ENCODE peak calls at places on chromosomes 16 and 17, in five cellular contexts. P is GDM1; F is stimulated activated CD4-positive, alpha-beta T cell treated with anti-CD3 and anti-CD28 coated beads, TNF-alpha, amount 100 ng/mL, for 48 hours; D is fibroblast of lung; T is esophagus squamous epithelium. E is an unnamed sample.

GRCh38 chr16:23274968-23275367 is 27.1 kb upstream of the SCNN1B start:
- DNase-seq in P (no peak), F (no peak), D (no peak), T (no peak), E (no peak)

GRCh38 chr16:48318630-48319029 is 66.6 kb downstream of the SIAH1 start:
- DNase-seq in P (peak), F (no peak), D (peak), T (no peak), E (peak)

GRCh38 chr17:75392559-75392958 is 12.9 kb downstream of the GRB2 start:
- DNase-seq in P (no peak), F (no peak), D (no peak), T (no peak), E (no peak)

GRCh38 chr17:14149751-14150150 is 80.4 kb downstream of the COX10 start:
- DNase-seq in P (no peak), F (no peak), D (no peak), T (no peak), E (no peak)

GRCh38 chr17:13036776-13037175 is 18.9 kb upstream of the ELAC2 start:
- DNase-seq in P (no peak), F (no peak), D (no peak), T (no peak), E (no peak)

GRCh38 chr17:16037636-16038035 is 38.0 kb downstream of the TTC19 start:
- DNase-seq in P (no peak), F (no peak), D (peak), T (no peak), E (no peak)

GRCh38 chr17:62670202-62670821 is 42.8 kb downstream of the MRC2 start:
- DNase-seq in P (no peak), F (no peak), D (no peak), T (no peak), E (no peak)

GRCh38 chr17:43570518-43570928 is 24.4 kb upstream of the ETV4 start:
- DNase-seq in P (no peak), F (no peak), D (peak), T (no peak), E (no peak)

GRCh38 chr17:31283841-31284240 is 13.2 kb downstream of the OMG start:
- DNase-seq in P (no peak), F (no peak), D (peak), T (no peak), E (no peak)

GRCh38 chr17:32855620-32856019 is 21.3 kb downstream of the MYO1D start:
- DNase-seq in P (no peak), F (no peak), D (no peak), T (no peak), E (no peak)

GRCh38 chr16:73240928-73241327 is 193.0 kb upstream of the ZFHX3 start:
- DNase-seq in P (no peak), F (no peak), D (no peak), T (no peak), E (no peak)

GRCh38 chr17:27466748-27467375 is 10.6 kb downstream of the KSR1 start:
- DNase-seq in P (no peak), F (peak), D (no peak), T (no peak), E (peak)